ENCODE peak calls at places on chromosomes 11 and 22, in eight cellular contexts. E is ovary; F is astrocyte of the cerebellum; O is C1 segment of cervical spinal cord; Q is stimulated activated CD8-positive, alpha-beta memory T cell treated with anti-CD3 and anti-CD28 coated beads, Interleukin-4, amount 100 ng/mL, for 1 hour; S is GM12865; U is skeletal muscle cell; B is dermis blood vessel endothelial cell. X is an unnamed sample.
A peak's percentile ranks its signal among the peaks of the same experiment; 100 is the strongest.

GRCh38 chr11:75143420-75143731 is 7.5 kb upstream of the SLCO2B1 start:
- DNase-seq in E (no peak), F (no peak), O (no peak), Q (no peak), S (no peak), U (no peak), B (no peak), X (no peak)

GRCh38 chr22:46379301-46379930 is 43.9 kb downstream of the TRMU start:
- DNase-seq in E (no peak), F (no peak), O (no peak), Q (no peak), S (no peak), U (no peak), B (no peak), X (no peak)

GRCh38 chr11:7490535-7490934 is 5.2 kb downstream of the OLFML1 start:
- DNase-seq in E (no peak), F (no peak), O (no peak), Q (no peak), S (no peak), U (no peak), B (no peak), X (no peak)

GRCh38 chr11:17743026-17743807 is 8.6 kb downstream of the KCNC1 start:
- DNase-seq in E (no peak), F (no peak), O (no peak), Q (no peak), S (no peak), U (no peak), B (no peak), X (no peak)

GRCh38 chr11:121870202-121871045 is 245.6 kb downstream of the BLID start:
- DNase-seq in E (no peak), F (no peak), O (no peak), Q (no peak), S (no peak), U (peak; percentile 33), B (no peak), X (no peak)

GRCh38 chr22:20920881-20921203 is 3.6 kb downstream of the CRKL start:
- DNase-seq in E (no peak), F (no peak), O (no peak), Q (no peak), S (no peak), U (no peak), B (no peak), X (no peak)

GRCh38 chr22:20979243-20979809 is 2.8 kb upstream of the LZTR1 start:
- DNase-seq in E (peak; percentile 72), F (no peak), O (no peak), Q (peak; percentile 26), S (peak; percentile 83), U (peak; percentile 54), B (peak; percentile 89), X (no peak)

GRCh38 chr11:18669629-18670162 is 28.9 kb upstream of the TMEM86A start:
- DNase-seq in E (no peak), F (no peak), O (no peak), Q (no peak), S (no peak), U (no peak), B (no peak), X (no peak)

GRCh38 chr11:34223021-34223813 is 117.8 kb downstream of the NAT10 start:
- DNase-seq in E (peak; percentile 48), F (peak; percentile 65), O (no peak), Q (no peak), S (no peak), U (peak; percentile 43), B (peak; percentile 13), X (peak; percentile 68)

GRCh38 chr22:33917744-33918406 is 2.4 kb downstream of the LARGE1 start:
- DNase-seq in E (no peak), F (no peak), O (no peak), Q (no peak), S (peak; percentile 81), U (no peak), B (no peak), X (no peak)

GRCh38 chr22:35726398-35726797 is 8.7 kb downstream of the APOL5 start:
- DNase-seq in E (no peak), F (no peak), O (no peak), Q (no peak), S (no peak), U (no peak), B (no peak), X (no peak)

GRCh38 chr22:24500251-24500820 is 5.2 kb downstream of the UPB1 start:
- DNase-seq in E (no peak), F (no peak), O (no peak), Q (no peak), S (no peak), U (no peak), B (no peak), X (no peak)

GRCh38 chr11:107011977-107012376 is 6.3 kb downstream of the GUCY1A2 start:
- DNase-seq in E (no peak), F (no peak), O (no peak), Q (no peak), S (no peak), U (no peak), B (no peak), X (no peak)

GRCh38 chr11:33735426-33736147 is 636 bp downstream of the CD59 start:
- DNase-seq in E (no peak), F (no peak), O (no peak), Q (no peak), S (peak; percentile 85), U (no peak), B (peak; percentile 52), X (no peak)

GRCh38 chr22:28773461-28773867 is 969 bp downstream of the CCDC117 start:
- DNase-seq in E (no peak), F (no peak), O (no peak), Q (no peak), S (peak; percentile 76), U (no peak), B (no peak), X (no peak)

GRCh38 chr22:36554101-36554500 is 25.1 kb upstream of the EIF3D start:
- DNase-seq in E (no peak), F (no peak), O (no peak), Q (no peak), S (no peak), U (no peak), B (no peak), X (no peak)

GRCh38 chr22:41578818-41579217 is 10.8 kb downstream of the PMM1 start:
- DNase-seq in E (no peak), F (no peak), O (no peak), Q (no peak), S (no peak), U (no peak), B (no peak), X (no peak)

GRCh38 chr11:12329797-12330196 is 47.6 kb upstream of the PARVA start:
- DNase-seq in E (no peak), F (no peak), O (no peak), Q (no peak), S (no peak), U (no peak), B (no peak), X (no peak)

GRCh38 chr22:41535244-41535643 is 9.0 kb downstream of the POLR3H start:
- DNase-seq in E (no peak), F (no peak), O (no peak), Q (no peak), S (no peak), U (no peak), B (peak; percentile 36), X (no peak)

GRCh38 chr11:62811659-62812058 is 6.4 kb upstream of the NXF1 start:
- DNase-seq in E (no peak), F (no peak), O (no peak), Q (no peak), S (no peak), U (no peak), B (no peak), X (no peak)

GRCh38 chr11:72321381-72321996 is 77.5 kb upstream of the PHOX2A start:
- DNase-seq in E (no peak), F (no peak), O (no peak), Q (no peak), S (no peak), U (peak; percentile 14), B (peak; percentile 50), X (no peak)

GRCh38 chr11:8351223-8351622 is 87.5 kb upstream of the LMO1 start:
- DNase-seq in E (no peak), F (no peak), O (no peak), Q (no peak), S (no peak), U (no peak), B (no peak), X (no peak)

GRCh38 chr11:129894281-129895125 is 875 bp downstream of the NFRKB start:
- DNase-seq in E (no peak), F (no peak), O (no peak), Q (no peak), S (peak; percentile 33), U (no peak), B (peak; percentile 18), X (no peak)

GRCh38 chr22:26648011-26648497 is 9.3 kb upstream of the MIAT start:
- DNase-seq in E (no peak), F (no peak), O (no peak), Q (no peak), S (peak; percentile 24), U (no peak), B (no peak), X (no peak)

GRCh38 chr22:27990879-27991278 is 71.8 kb upstream of the PITPNB start:
- DNase-seq in E (peak; percentile 50), F (no peak), O (no peak), Q (no peak), S (peak; percentile 36), U (no peak), B (peak; percentile 64), X (no peak)

GRCh38 chr11:11770274-11770673 is 71.5 kb upstream of the USP47 start:
- DNase-seq in E (no peak), F (no peak), O (no peak), Q (no peak), S (no peak), U (no peak), B (no peak), X (no peak)

GRCh38 chr11:91243065-91243464 is 981.6 kb upstream of the FAT3 start:
- DNase-seq in E (no peak), F (no peak), O (no peak), Q (no peak), S (no peak), U (no peak), B (no peak), X (no peak)

GRCh38 chr11:45168366-45169130 is 22.1 kb downstream of the PRDM11 start:
- DNase-seq in E (no peak), F (no peak), O (no peak), Q (no peak), S (no peak), U (no peak), B (no peak), X (no peak)

GRCh38 chr11:122120096-122120495 is 4.1 kb upstream of the BLID start:
- DNase-seq in E (no peak), F (no peak), O (no peak), Q (no peak), S (no peak), U (no peak), B (no peak), X (no peak)

GRCh38 chr11:74024630-74025029 is 15.7 kb upstream of the UCP3 start:
- DNase-seq in E (no peak), F (peak; percentile 13), O (no peak), Q (no peak), S (no peak), U (peak; percentile 81), B (peak; percentile 64), X (peak; percentile 68)

GRCh38 chr11:48083427-48083826 is 103.1 kb downstream of the PTPRJ start:
- DNase-seq in E (no peak), F (no peak), O (no peak), Q (no peak), S (no peak), U (no peak), B (no peak), X (no peak)

GRCh38 chr11:109135627-109136026 is 286.4 kb upstream of the C11orf87 start:
- DNase-seq in E (no peak), F (no peak), O (no peak), Q (no peak), S (no peak), U (no peak), B (no peak), X (no peak)

GRCh38 chr22:29215012-29215860 is 9.5 kb downstream of the EMID1 start:
- DNase-seq in E (no peak), F (no peak), O (no peak), Q (no peak), S (no peak), U (no peak), B (no peak), X (no peak)

GRCh38 chr11:118610773-118611432 is 3.5 kb downstream of the PHLDB1 start:
- DNase-seq in E (peak; percentile 86), F (no peak), O (peak; percentile 45), Q (peak; percentile 73), S (peak; percentile 74), U (no peak), B (peak; percentile 89), X (no peak)

X was measured in AG09319.